ENCODE peak calls at places on chromosomes 12 and 14, in four cellular contexts. One of them, this sample, is unnamed.
A peak's percentile ranks its signal among the peaks of the same experiment; 100 is the strongest.

GRCh38 chr12:111450676-111451075 is 45.0 kb downstream of the SH2B3 start:
- DNase-seq in fibroblast of mammary gland: no peak
- DNase-seq in NCI-H1092 treated with DMSO at 0.1 percent for 48 hours: no peak
- DNase-seq in HT1080: no peak
- DNase-seq in this sample: no peak

GRCh38 chr14:91753501-91754128 is 21.7 kb upstream of the CATSPERB start:
- DNase-seq in fibroblast of mammary gland: peak; percentile 55
- DNase-seq in NCI-H1092 treated with DMSO at 0.1 percent for 48 hours: peak; percentile 1
- DNase-seq in HT1080: peak; percentile 50
- DNase-seq in this sample: no peak

GRCh38 chr12:31220633-31221565 is 105.1 kb downstream of the SINHCAF start:
- DNase-seq in fibroblast of mammary gland: peak; percentile 20
- DNase-seq in NCI-H1092 treated with DMSO at 0.1 percent for 48 hours: no peak
- DNase-seq in HT1080: peak; percentile 32
- DNase-seq in this sample: no peak

GRCh38 chr12:131090254-131091210 is 136.8 kb downstream of the ADGRD1 start:
- DNase-seq in fibroblast of mammary gland: no peak
- DNase-seq in NCI-H1092 treated with DMSO at 0.1 percent for 48 hours: no peak
- DNase-seq in HT1080: no peak
- DNase-seq in this sample: no peak

GRCh38 chr14:27553820-27554219 is 956.0 kb upstream of the NOVA1 start:
- DNase-seq in fibroblast of mammary gland: peak; percentile 26
- DNase-seq in NCI-H1092 treated with DMSO at 0.1 percent for 48 hours: no peak
- DNase-seq in HT1080: no peak
- DNase-seq in this sample: no peak

GRCh38 chr12:10720974-10721565 is 2.1 kb downstream of the YBX3 start:
- DNase-seq in fibroblast of mammary gland: no peak
- DNase-seq in NCI-H1092 treated with DMSO at 0.1 percent for 48 hours: no peak
- DNase-seq in HT1080: no peak
- DNase-seq in this sample: no peak

GRCh38 chr14:85319101-85319500 is 210.8 kb upstream of the FLRT2 start:
- DNase-seq in fibroblast of mammary gland: no peak
- DNase-seq in NCI-H1092 treated with DMSO at 0.1 percent for 48 hours: no peak
- DNase-seq in HT1080: no peak
- DNase-seq in this sample: no peak

GRCh38 chr12:6361834-6362233 is 13.5 kb downstream of the SCNN1A start:
- DNase-seq in fibroblast of mammary gland: no peak
- DNase-seq in NCI-H1092 treated with DMSO at 0.1 percent for 48 hours: no peak
- DNase-seq in HT1080: peak; percentile 94
- DNase-seq in this sample: peak; percentile 16

GRCh38 chr12:14930299-14930698 is 8.0 kb downstream of the ERP27 start:
- DNase-seq in fibroblast of mammary gland: no peak
- DNase-seq in NCI-H1092 treated with DMSO at 0.1 percent for 48 hours: no peak
- DNase-seq in HT1080: no peak
- DNase-seq in this sample: no peak

GRCh38 chr12:104514127-104514810 is 57.5 kb downstream of the CHST11 start:
- DNase-seq in fibroblast of mammary gland: no peak
- DNase-seq in NCI-H1092 treated with DMSO at 0.1 percent for 48 hours: no peak
- DNase-seq in HT1080: no peak
- DNase-seq in this sample: no peak

GRCh38 chr12:111803038-111803626 is 36.4 kb downstream of the ALDH2 start:
- DNase-seq in fibroblast of mammary gland: no peak
- DNase-seq in NCI-H1092 treated with DMSO at 0.1 percent for 48 hours: no peak
- DNase-seq in HT1080: no peak
- DNase-seq in this sample: no peak

GRCh38 chr14:85233756-85234545 is 296.0 kb upstream of the FLRT2 start:
- DNase-seq in fibroblast of mammary gland: peak; percentile 85
- DNase-seq in NCI-H1092 treated with DMSO at 0.1 percent for 48 hours: no peak
- DNase-seq in HT1080: peak; percentile 96
- DNase-seq in this sample: peak; percentile 82

GRCh38 chr14:35390577-35391387 is 13.8 kb downstream of the NFKBIA start:
- DNase-seq in fibroblast of mammary gland: peak; percentile 45
- DNase-seq in NCI-H1092 treated with DMSO at 0.1 percent for 48 hours: no peak
- DNase-seq in HT1080: peak; percentile 35
- DNase-seq in this sample: peak; percentile 47